ENCODE peak calls at places on chromosomes 7 and 10, in six cellular contexts. Y is endothelial cell, S is uterus, N is fibroblast of the aortic adventitia, R is cardiac fibroblast, Z is A549. F is an unnamed sample.

GRCh38 chr10:125192620-125193019 is 32.3 kb upstream of the CTBP2 start:
- DNase-seq in Y (no peak), S (no peak), N (no peak), R (no peak), Z (no peak), F (no peak)

GRCh38 chr7:76037310-76037709 is 10.5 kb downstream of the STYXL1 start:
- DNase-seq in Y (no peak), S (no peak), N (peak; percentile 39), R (peak; percentile 45), Z (peak; percentile 17), F (peak; percentile 65)

GRCh38 chr10:124654686-124655085 is 89.5 kb downstream of the FAM53B start:
- DNase-seq in Y (no peak), S (no peak), N (no peak), R (no peak), Z (no peak), F (peak; percentile 44)

GRCh38 chr7:25007668-25008067 is 27.7 kb upstream of the OSBPL3 start:
- DNase-seq in Y (no peak), S (no peak), N (no peak), R (no peak), Z (no peak), F (no peak)

GRCh38 chr10:1256139-1256720 is 200.0 kb downstream of the WDR37 start:
- DNase-seq in Y (no peak), S (no peak), N (no peak), R (no peak), Z (no peak), F (no peak)

GRCh38 chr10:124570646-124571045 is 109.0 kb downstream of the LHPP start:
- DNase-seq in Y (no peak), S (no peak), N (no peak), R (no peak), Z (no peak), F (no peak)

GRCh38 chr10:3397231-3397630 is 224.6 kb upstream of the PITRM1 start:
- DNase-seq in Y (no peak), S (no peak), N (no peak), R (no peak), Z (peak; percentile 31), F (no peak)

GRCh38 chr7:8362723-8363369 is 70.6 kb upstream of the NXPH1 start:
- DNase-seq in Y (no peak), S (no peak), N (no peak), R (no peak), Z (no peak), F (no peak)

GRCh38 chr10:78277267-78277666 is 243.6 kb downstream of the RPS24 start:
- DNase-seq in Y (no peak), S (no peak), N (no peak), R (no peak), Z (no peak), F (no peak)

GRCh38 chr7:152395115-152395514 is 40.7 kb downstream of the KMT2C start:
- DNase-seq in Y (no peak), S (no peak), N (no peak), R (peak; percentile 24), Z (peak; percentile 35), F (peak; percentile 76)

GRCh38 chr7:39137480-39137879 is 159.8 kb downstream of the POU6F2 start:
- DNase-seq in Y (no peak), S (no peak), N (no peak), R (no peak), Z (no peak), F (no peak)

GRCh38 chr7:94344826-94345225 is 49.9 kb upstream of the COL1A2 start:
- DNase-seq in Y (no peak), S (no peak), N (peak; percentile 59), R (peak; percentile 50), Z (no peak), F (peak; percentile 6)

GRCh38 chr10:3898821-3899220 is 113.8 kb upstream of the KLF6 start:
- DNase-seq in Y (no peak), S (no peak), N (no peak), R (no peak), Z (peak; percentile 79), F (peak; percentile 78)

GRCh38 chr7:29485376-29486190 is 78.1 kb upstream of the PRR15 start:
- DNase-seq in Y (no peak), S (no peak), N (no peak), R (no peak), Z (no peak), F (no peak)

GRCh38 chr7:50477640-50478039 is 27.5 kb upstream of the FIGNL1 start:
- DNase-seq in Y (no peak), S (no peak), N (no peak), R (no peak), Z (no peak), F (no peak)

GRCh38 chr7:12637819-12638592 is 49.4 kb upstream of the ARL4A start:
- DNase-seq in Y (no peak), S (no peak), N (peak; percentile 47), R (no peak), Z (no peak), F (no peak)

GRCh38 chr7:30843741-30844482 is 67.7 kb upstream of the AQP1 start:
- DNase-seq in Y (no peak), S (no peak), N (no peak), R (no peak), Z (no peak), F (no peak)
- TF ChIP-seq CTCF in Y (no peak), S (no peak), N (no peak), R (no peak), Z (no peak), F (no peak)

GRCh38 chr10:84097787-84098353 is 41.4 kb upstream of the GHITM start:
- DNase-seq in Y (no peak), S (no peak), N (peak; percentile 30), R (peak; percentile 62), Z (peak; percentile 8), F (peak; percentile 28)
- TF ChIP-seq CTCF in Y (peak; percentile 61), S (peak; percentile 26), N (peak; percentile 49), R (peak; percentile 45), Z (peak; percentile 62), F (peak; percentile 59)

DNA sequence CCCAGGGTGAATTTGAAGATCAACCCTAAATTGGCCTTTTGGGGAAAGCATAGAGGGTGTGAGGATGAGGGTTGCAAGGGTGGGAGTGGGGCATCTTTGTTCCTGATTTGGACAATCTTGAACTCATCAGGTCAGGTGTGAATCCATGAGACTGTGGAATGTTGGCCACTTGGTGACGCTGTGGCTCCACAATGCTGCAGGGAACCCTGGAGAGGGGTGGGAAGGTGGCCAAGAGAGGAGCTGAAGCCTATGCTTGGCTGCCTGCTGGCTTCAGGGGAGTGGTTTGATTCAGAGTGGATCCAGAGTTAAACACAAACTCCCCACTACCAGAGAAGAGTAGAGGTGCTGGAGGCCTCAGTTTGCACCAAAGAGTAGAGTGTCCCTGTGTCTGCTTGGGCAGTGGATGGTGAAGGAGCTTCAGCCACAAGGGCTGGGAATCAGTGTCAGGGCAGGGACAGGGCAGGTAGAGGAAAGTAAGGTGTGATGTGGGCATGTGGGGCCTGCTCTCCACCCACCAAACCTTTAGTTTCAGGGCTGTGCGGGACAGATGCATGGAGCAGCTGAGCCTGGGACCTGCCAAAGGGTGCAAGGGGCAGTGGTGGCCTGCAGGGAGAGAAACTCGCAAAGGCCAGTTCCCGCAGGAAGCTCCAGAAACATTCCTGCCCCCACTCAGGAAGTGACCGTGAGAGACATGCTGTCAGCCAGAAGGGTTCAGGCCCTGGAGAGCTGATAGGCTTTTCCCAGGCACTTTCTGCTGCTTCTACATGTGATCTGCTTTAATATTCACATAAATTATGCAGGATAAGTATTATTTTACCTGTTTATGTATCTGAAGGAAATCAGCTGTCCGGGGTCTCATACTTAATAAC is 81.0 kb upstream of the PRSS58 start:
- DNase-seq in Y (peak; percentile 74), S (no peak), N (peak; percentile 19), R (peak; percentile 3), Z (peak; percentile 27), F (peak; percentile 76)
- TF ChIP-seq CTCF in Y (peak; percentile 41), S (no peak), N (peak; percentile 22), R (peak; percentile 5), Z (no peak), F (peak; percentile 18)

DNA sequence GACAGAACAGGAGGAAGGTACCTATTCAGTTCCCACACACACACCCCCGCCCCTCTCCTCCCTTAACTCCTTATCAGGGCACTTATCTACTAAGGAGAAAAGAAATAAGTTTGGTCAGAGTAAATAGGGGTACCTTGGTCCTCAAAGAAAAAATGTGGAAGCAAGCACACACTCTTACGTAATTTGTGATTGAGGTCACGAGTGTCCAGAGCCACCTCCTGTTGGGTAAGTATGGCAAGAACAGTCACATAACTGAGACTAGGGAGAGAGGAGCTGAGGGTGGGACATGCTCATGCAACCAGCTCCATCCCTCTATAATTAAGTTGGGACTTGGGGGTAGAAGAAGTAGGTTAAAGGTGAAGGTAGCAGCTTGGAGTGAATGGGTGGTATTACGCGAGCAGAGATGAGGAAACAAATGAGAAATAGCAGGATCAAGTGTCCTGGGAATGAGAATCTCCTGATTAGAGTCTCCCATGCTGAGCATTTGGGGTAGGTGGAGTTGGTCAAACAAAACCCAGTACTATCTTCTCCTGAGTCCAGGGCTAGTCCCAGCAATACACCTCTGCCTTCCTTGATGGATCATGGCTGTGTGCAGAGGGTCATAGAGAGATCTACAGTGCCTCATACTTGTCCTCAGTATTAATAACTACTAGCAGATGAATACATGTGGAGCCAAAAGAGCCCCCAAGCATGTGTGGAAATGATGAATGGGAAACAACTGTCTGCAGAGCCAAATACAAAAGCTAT is 77.1 kb downstream of the GSAP start:
- DNase-seq in Y (no peak), S (no peak), N (peak; percentile 58), R (peak; percentile 59), Z (peak; percentile 15), F (peak; percentile 87)
- TF ChIP-seq CTCF in Y (no peak), S (no peak), N (no peak), R (no peak), Z (no peak), F (no peak)

DNA sequence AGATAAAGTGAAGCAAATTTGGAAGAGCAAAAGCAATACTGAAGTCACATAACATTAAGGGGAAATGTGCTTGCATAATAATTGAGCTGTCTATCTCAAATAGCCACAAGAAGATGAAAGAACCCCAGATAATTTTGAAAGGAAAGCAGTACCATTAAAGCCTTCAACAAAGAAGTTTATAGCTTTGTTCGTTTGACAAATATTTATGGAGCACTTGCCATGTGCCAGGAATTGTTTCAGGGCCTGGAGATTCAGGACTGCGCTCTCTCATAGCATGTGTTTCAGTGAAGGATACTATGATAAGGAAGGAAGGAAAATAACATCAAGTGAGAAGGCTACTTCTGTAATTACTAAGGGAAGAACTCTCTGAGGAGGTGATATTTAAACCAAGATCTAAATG is 212.3 kb upstream of the CSTF2T start:
- DNase-seq in Y (no peak), S (no peak), N (no peak), R (no peak), Z (no peak), F (no peak)
- TF ChIP-seq CTCF in Y (no peak), S (no peak), N (no peak), R (no peak), Z (no peak), F (no peak)

GRCh38 chr7:111710839-111711380 is 148.6 kb upstream of the IMMP2L start:
- DNase-seq in Y (no peak), S (no peak), N (no peak), R (no peak), Z (no peak), F (no peak)
- TF ChIP-seq CTCF in Y (no peak), S (no peak), N (no peak), R (no peak), Z (no peak), F (no peak)

DNA sequence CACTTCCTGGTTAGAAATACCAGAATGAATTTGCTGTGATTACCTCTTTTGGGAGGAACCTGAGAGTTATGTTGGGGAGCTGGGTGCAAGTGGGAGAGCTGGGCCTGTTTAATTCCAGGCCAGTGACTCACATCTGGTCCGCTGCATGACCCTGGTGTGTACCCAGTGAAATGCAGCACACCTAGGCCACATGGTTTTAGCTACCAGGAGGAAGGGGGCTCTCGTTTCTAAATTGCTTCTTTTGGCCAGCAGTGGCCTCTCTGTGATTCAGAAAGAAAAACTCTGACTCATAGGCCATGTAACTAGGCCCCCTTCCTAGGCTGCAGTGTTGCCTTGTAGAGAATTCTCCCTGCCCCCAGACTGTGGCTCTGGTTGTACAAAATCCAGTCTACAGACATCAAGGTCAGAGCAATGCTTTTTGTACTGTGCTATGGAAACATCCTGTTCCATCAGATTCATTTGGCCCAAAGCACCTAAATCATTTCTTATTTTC is 6.7 kb downstream of the AGFG2 start:
- DNase-seq in Y (no peak), S (peak; percentile 91), N (peak; percentile 83), R (peak; percentile 90), Z (peak; percentile 91), F (peak; percentile 94)
- TF ChIP-seq CTCF in Y (no peak), S (no peak), N (peak; percentile 11), R (peak; percentile 4), Z (peak; percentile 15), F (no peak)

F was measured in MCF 10A.